ENCODE peak calls at places on chromosomes 13 and 19, in seven cellular contexts. A, K, L, U, Q, B and D are unnamed samples.

GRCh38 chr13:107847406-107847805 is 367.9 kb downstream of the LIG4 start:
- DNase-seq in A (no peak), K (peak), L (no peak), U (peak), Q (peak), B (peak), D (no peak)

GRCh38 chr19:11381535-11382369 is 2.4 kb downstream of the EPOR start:
- DNase-seq in A (peak), K (peak), L (no peak), U (peak), Q (peak), B (peak), D (peak)

GRCh38 chr19:45790942-45791341 is 1.7 kb downstream of the DMWD start:
- DNase-seq in A (no peak), K (no peak), L (no peak), U (no peak), Q (no peak), B (no peak), D (no peak)

GRCh38 chr13:74450976-74451375 is 316.8 kb upstream of the KLF12 start:
- DNase-seq in A (no peak), K (no peak), L (no peak), U (no peak), Q (no peak), B (no peak), D (no peak)

GRCh38 chr19:46731007-46731501 is 14.1 kb upstream of the PRKD2 start:
- DNase-seq in A (no peak), K (peak), L (no peak), U (peak), Q (peak), B (no peak), D (peak)

GRCh38 chr19:18733196-18733647 is 49.7 kb downstream of the CRTC1 start:
- DNase-seq in A (no peak), K (peak), L (no peak), U (no peak), Q (peak), B (no peak), D (no peak)

GRCh38 chr13:28792992-28793391 is 27.1 kb upstream of the MTUS2 start:
- DNase-seq in A (no peak), K (peak), L (no peak), U (no peak), Q (peak), B (no peak), D (no peak)

GRCh38 chr19:7505288-7505681 is 10.6 kb upstream of the ZNF358 start:
- DNase-seq in A (no peak), K (no peak), L (no peak), U (no peak), Q (no peak), B (peak), D (no peak)

GRCh38 chr13:67147257-67148218 is 82.6 kb downstream of the PCDH9 start:
- DNase-seq in A (no peak), K (peak), L (no peak), U (peak), Q (peak), B (no peak), D (no peak)

GRCh38 chr13:34152409-34152808 is 334.5 kb downstream of the RFC3 start:
- DNase-seq in A (no peak), K (no peak), L (no peak), U (no peak), Q (no peak), B (no peak), D (no peak)

GRCh38 chr13:74077847-74078246 is 56.4 kb downstream of the KLF12 start:
- DNase-seq in A (no peak), K (no peak), L (no peak), U (no peak), Q (peak), B (no peak), D (no peak)

GRCh38 chr19:11577451-11578341 is at the start of gene ACP5:
- DNase-seq in A (no peak), K (no peak), L (no peak), U (peak), Q (peak), B (no peak), D (peak)

GRCh38 chr19:5466814-5467291 is 11.6 kb downstream of the ZNRF4 start:
- DNase-seq in A (no peak), K (no peak), L (no peak), U (no peak), Q (no peak), B (no peak), D (no peak)

GRCh38 chr19:16289594-16289993 is 35.0 kb upstream of the KLF2 start:
- DNase-seq in A (no peak), K (no peak), L (no peak), U (peak), Q (no peak), B (no peak), D (no peak)

GRCh38 chr19:18203408-18203862 is 407 bp downstream of the RAB3A start:
- DNase-seq in A (no peak), K (no peak), L (no peak), U (no peak), Q (no peak), B (no peak), D (no peak)

DNA sequence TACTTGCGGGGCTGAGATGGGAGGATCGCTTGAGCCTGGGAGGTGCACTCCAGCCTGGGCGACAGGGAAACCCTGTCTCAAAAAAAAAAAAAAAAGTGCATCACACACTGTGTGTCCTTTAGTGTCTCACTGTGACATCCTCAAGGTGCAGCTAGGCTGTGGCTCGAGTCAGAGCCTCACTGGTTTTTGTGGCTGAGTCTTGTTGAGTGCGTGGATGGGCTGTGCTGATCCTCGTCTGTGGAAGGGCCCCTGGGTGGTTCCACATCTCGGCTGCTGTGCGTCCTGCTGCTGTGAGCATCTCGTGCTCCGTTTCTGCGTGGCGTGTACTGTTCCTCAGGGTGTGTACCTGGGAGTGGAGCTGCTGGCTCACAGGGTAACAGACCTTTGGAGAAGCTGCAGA is 11.2 kb downstream of the STK11 start:
- DNase-seq in A (no peak), K (no peak), L (no peak), U (no peak), Q (no peak), B (no peak), D (no peak)
- H4K8ac ChIP-seq in A (no peak), K (no peak), L (peak), U (no peak), Q (no peak), B (no peak), D (no peak)

DNA sequence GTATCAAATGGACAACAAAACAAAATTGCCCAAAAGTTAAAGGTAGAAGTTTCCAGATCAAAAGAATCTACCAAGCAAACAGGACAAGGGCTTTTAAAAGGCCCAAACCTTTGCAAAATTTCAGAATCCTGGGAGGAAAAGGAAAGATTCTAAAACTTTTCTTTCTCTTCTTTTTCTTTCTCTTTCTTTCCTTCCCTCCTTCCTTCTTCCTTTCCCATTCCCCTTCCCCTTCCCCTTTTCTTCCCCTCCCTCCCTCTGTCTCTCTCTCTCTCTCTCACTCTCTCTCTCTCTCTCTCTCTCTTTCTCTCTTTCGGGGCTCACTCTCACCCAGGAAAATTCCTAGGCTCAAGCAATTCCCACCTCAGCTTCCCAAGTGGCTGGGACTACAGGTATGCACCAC is 4.2 kb upstream of the PDCD5 start:
- DNase-seq in A (no peak), K (no peak), L (no peak), U (no peak), Q (no peak), B (no peak), D (no peak)
- H4K8ac ChIP-seq in A (no peak), K (no peak), L (no peak), U (no peak), Q (no peak), B (no peak), D (no peak)

GRCh38 chr13:65615506-65615905 is 1614.6 kb downstream of the PCDH9 start:
- DNase-seq in A (no peak), K (no peak), L (no peak), U (no peak), Q (no peak), B (no peak), D (no peak)
- H4K8ac ChIP-seq in A (no peak), K (no peak), L (no peak), U (no peak), Q (no peak), B (no peak), D (no peak)

GRCh38 chr13:100158569-100158968 is 69.7 kb downstream of the PCCA start:
- DNase-seq in A (no peak), K (no peak), L (no peak), U (no peak), Q (no peak), B (no peak), D (no peak)

GRCh38 chr13:100159584-100159983 is 70.7 kb downstream of the PCCA start:
- DNase-seq in A (no peak), K (no peak), L (no peak), U (no peak), Q (no peak), B (no peak), D (no peak)

GRCh38 chr13:100163375-100163774 is 74.5 kb downstream of the PCCA start:
- DNase-seq in A (no peak), K (peak), L (no peak), U (no peak), Q (no peak), B (no peak), D (no peak)
- H4K8ac ChIP-seq in A (no peak), K (no peak), L (no peak), U (no peak), Q (no peak), B (no peak), D (no peak)

DNA sequence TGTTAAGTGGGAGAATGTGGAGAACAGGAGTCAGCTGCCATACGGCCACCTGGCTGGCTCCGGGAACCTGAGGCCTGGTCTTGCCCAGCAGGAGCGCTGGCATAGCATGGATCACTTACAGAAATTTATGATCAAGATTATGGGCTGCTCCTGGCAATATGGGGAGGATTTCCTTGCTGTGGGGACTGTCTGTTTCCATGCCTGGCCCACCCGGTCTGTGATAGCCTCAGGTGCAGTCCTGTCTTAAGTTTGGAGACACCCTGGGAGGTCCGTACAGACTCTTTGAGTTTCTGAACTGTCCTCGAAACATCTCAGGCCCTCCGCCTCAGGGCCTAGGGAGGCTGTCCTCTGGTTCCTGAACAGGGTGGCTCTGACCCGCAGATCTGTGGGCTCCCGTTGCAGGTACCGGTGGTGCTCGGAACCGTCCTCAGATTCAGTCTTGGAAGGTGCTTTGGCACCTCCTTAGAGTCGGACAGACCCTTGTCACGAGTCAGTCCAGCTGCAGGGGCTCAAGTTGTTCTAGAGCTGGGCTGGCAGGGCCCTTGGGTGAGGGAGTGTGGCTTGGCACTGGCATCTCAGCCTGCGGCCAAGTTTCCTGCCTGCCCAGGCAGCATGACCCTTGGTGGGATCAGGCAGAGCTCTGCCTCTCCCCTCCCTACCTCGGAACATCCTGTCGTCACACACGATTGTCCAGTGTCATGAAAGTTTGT is 4.9 kb downstream of the TFDP1 start:
- DNase-seq in A (no peak), K (no peak), L (no peak), U (no peak), Q (no peak), B (no peak), D (no peak)
- H4K8ac ChIP-seq in A (no peak), K (no peak), L (peak), U (no peak), Q (no peak), B (no peak), D (no peak)

GRCh38 chr19:10011974-10012373 is 1.3 kb upstream of the RDH8 start:
- DNase-seq in A (no peak), K (no peak), L (no peak), U (no peak), Q (no peak), B (no peak), D (no peak)
- H4K8ac ChIP-seq in A (no peak), K (no peak), L (no peak), U (no peak), Q (no peak), B (no peak), D (no peak)

GRCh38 chr19:21321134-21321533 is 8.1 kb downstream of the ZNF708 start:
- DNase-seq in A (no peak), K (no peak), L (no peak), U (no peak), Q (no peak), B (no peak), D (no peak)

GRCh38 chr19:21321996-21322395 is 7.2 kb downstream of the ZNF708 start:
- DNase-seq in A (no peak), K (no peak), L (no peak), U (peak), Q (peak), B (no peak), D (no peak)

GRCh38 chr19:21326169-21326568 is 3.0 kb downstream of the ZNF708 start:
- DNase-seq in A (no peak), K (no peak), L (no peak), U (no peak), Q (no peak), B (no peak), D (no peak)

GRCh38 chr19:21323000-21323399 is 6.2 kb downstream of the ZNF708 start:
- DNase-seq in A (no peak), K (no peak), L (no peak), U (no peak), Q (no peak), B (no peak), D (no peak)

GRCh38 chr19:21322528-21322927 is 6.7 kb downstream of the ZNF708 start:
- DNase-seq in A (no peak), K (no peak), L (no peak), U (no peak), Q (no peak), B (no peak), D (no peak)
- H4K8ac ChIP-seq in A (no peak), K (no peak), L (no peak), U (no peak), Q (no peak), B (no peak), D (no peak)